ENCODE peak calls at places on chromosomes 3 and 15, in four cellular contexts. G is mucosa of gallbladder, Q is lower lobe of right lung, L is GOT3. F is an unnamed sample.

GRCh38 chr3:52076900-52077299 is 20.5 kb upstream of the DUSP7 start:
- DNase-seq in G (no peak), Q (no peak), L (no peak), F (no peak)

GRCh38 chr3:195080125-195080524 is 190.8 kb downstream of the XXYLT1 start:
- DNase-seq in G (no peak), Q (peak; percentile 45), L (no peak), F (no peak)

GRCh38 chr3:38588276-38588971 is 61.1 kb downstream of the SCN5A start:
- DNase-seq in G (no peak), Q (peak; percentile 32), L (no peak), F (no peak)

GRCh38 chr3:132220986-132221385 is 96.2 kb upstream of the ACP3 start:
- DNase-seq in G (no peak), Q (no peak), L (no peak), F (no peak)

GRCh38 chr3:177318559-177318958 is 121.3 kb upstream of the TBL1XR1 start:
- DNase-seq in G (no peak), Q (no peak), L (no peak), F (no peak)

GRCh38 chr15:93041159-93041547 is 47.9 kb downstream of the RGMA start:
- DNase-seq in G (no peak), Q (peak; percentile 34), L (no peak), F (no peak)

GRCh38 chr3:155239960-155240359 is 53.5 kb downstream of the STRIT1 start:
- DNase-seq in G (no peak), Q (no peak), L (no peak), F (no peak)

GRCh38 chr15:92647467-92648163 is 8.0 kb downstream of the FAM174B start:
- DNase-seq in G (no peak), Q (no peak), L (no peak), F (no peak)

GRCh38 chr15:41334293-41335120 is 1.8 kb downstream of the NUSAP1 start:
- DNase-seq in G (no peak), Q (no peak), L (no peak), F (no peak)

GRCh38 chr15:93321881-93322282 is 232.9 kb upstream of the RGMA start:
- DNase-seq in G (no peak), Q (peak; percentile 63), L (no peak), F (peak; percentile 15)

GRCh38 chr3:141486735-141487418 is at the start of gene RASA2:
- DNase-seq in G (peak; percentile 58), Q (peak; percentile 80), L (peak; percentile 69), F (peak; percentile 69)

F was measured in left colon.